ENCODE peak calls at places on chromosomes 4 and X, in four cellular contexts. One of them, this sample, is unnamed. For H3K4me1, the result is how much of the 10 kb centered on the place peaks cover.

GRCh38 chrX:146854281-146854680 is 39.7 kb upstream of the CXorf51A start:
- DNase-seq in fibroblast of lung: no peak
- DNase-seq in HCT116: no peak
- DNase-seq in neuronal stem cell: no peak
- DNase-seq in this sample: no peak

GRCh38 chr4:118918388-118918787 is 29.7 kb downstream of the SYNPO2 start:
- DNase-seq in fibroblast of lung: peak
- DNase-seq in HCT116: no peak
- DNase-seq in neuronal stem cell: no peak
- DNase-seq in this sample: peak

GRCh38 chr4:156764145-156764544 is 207.5 kb downstream of the PDGFC start:
- DNase-seq in fibroblast of lung: no peak
- DNase-seq in HCT116: no peak
- DNase-seq in neuronal stem cell: no peak
- DNase-seq in this sample: peak

GRCh38 chrX:103310592-103311400 is at the start of gene BEX2:
- DNase-seq in fibroblast of lung: peak
- DNase-seq in HCT116: peak
- DNase-seq in neuronal stem cell: peak
- DNase-seq in this sample: peak

GRCh38 chr4:153233761-153234371 is 29.6 kb downstream of the TRIM2 start:
- DNase-seq in fibroblast of lung: peak
- DNase-seq in HCT116: peak
- DNase-seq in neuronal stem cell: no peak
- DNase-seq in this sample: peak

GRCh38 chrX:32804034-32804433 is 407.3 kb downstream of the DMD start:
- DNase-seq in fibroblast of lung: no peak
- DNase-seq in HCT116: no peak
- DNase-seq in neuronal stem cell: no peak
- DNase-seq in this sample: no peak

GRCh38 chrX:119981286-119982070 is 37.9 kb upstream of the NKAP start:
- DNase-seq in fibroblast of lung: peak
- DNase-seq in HCT116: peak
- DNase-seq in neuronal stem cell: no peak
- DNase-seq in this sample: peak

GRCh38 chrX:25158635-25159034 is 142.9 kb upstream of the ARX start:
- DNase-seq in fibroblast of lung: peak
- DNase-seq in HCT116: no peak
- DNase-seq in neuronal stem cell: no peak
- DNase-seq in this sample: peak

GRCh38 chr4:108483077-108483476 is 137.3 kb upstream of the RPL34 start:
- DNase-seq in fibroblast of lung: no peak
- DNase-seq in HCT116: no peak
- DNase-seq in neuronal stem cell: no peak
- DNase-seq in this sample: no peak

GRCh38 chr4:54971474-54971950 is 153.9 kb downstream of the KDR start:
- DNase-seq in fibroblast of lung: peak
- DNase-seq in HCT116: peak
- DNase-seq in neuronal stem cell: peak
- DNase-seq in this sample: peak

GRCh38 chr4:185711764-185712163 is 100.2 kb downstream of the SORBS2 start:
- DNase-seq in fibroblast of lung: no peak
- DNase-seq in HCT116: no peak
- DNase-seq in neuronal stem cell: no peak
- DNase-seq in this sample: no peak

GRCh38 chr4:143405197-143405730 is 68.6 kb downstream of the GAB1 start:
- DNase-seq in fibroblast of lung: no peak
- DNase-seq in HCT116: no peak
- DNase-seq in neuronal stem cell: no peak
- DNase-seq in this sample: no peak

GRCh38 chrX:12903646-12904045 is 2.8 kb upstream of the TLR8 start:
- DNase-seq in fibroblast of lung: peak
- DNase-seq in HCT116: no peak
- DNase-seq in neuronal stem cell: no peak
- DNase-seq in this sample: peak

GRCh38 chr4:122958505-122958904 is 36.1 kb upstream of the NUDT6 start:
- DNase-seq in fibroblast of lung: no peak
- DNase-seq in HCT116: no peak
- DNase-seq in neuronal stem cell: no peak
- DNase-seq in this sample: no peak

GRCh38 chr4:185638548-185639301 is 103.4 kb upstream of the PDLIM3 start:
- DNase-seq in fibroblast of lung: no peak
- DNase-seq in HCT116: no peak
- DNase-seq in neuronal stem cell: no peak
- DNase-seq in this sample: peak

GRCh38 chr4:185716008-185716976 is 95.7 kb downstream of the SORBS2 start:
- DNase-seq in fibroblast of lung: no peak
- DNase-seq in HCT116: no peak
- DNase-seq in neuronal stem cell: no peak
- DNase-seq in this sample: no peak

GRCh38 chrX:48458711-48459110 is 11.3 kb downstream of the SLC38A5 start:
- DNase-seq in fibroblast of lung: no peak
- DNase-seq in HCT116: no peak
- DNase-seq in neuronal stem cell: no peak
- DNase-seq in this sample: no peak

GRCh38 chrX:23954396-23954795 is 46.6 kb downstream of the CXorf58 start:
- DNase-seq in fibroblast of lung: no peak
- DNase-seq in HCT116: no peak
- DNase-seq in neuronal stem cell: no peak
- DNase-seq in this sample: no peak

GRCh38 chr4:176205299-176205698 is 9.9 kb upstream of the SPATA4 start:
- DNase-seq in fibroblast of lung: no peak
- DNase-seq in HCT116: no peak
- DNase-seq in neuronal stem cell: no peak
- DNase-seq in this sample: no peak

GRCh38 chr4:26052663-26053534 is 138.9 kb downstream of the SMIM20 start:
- DNase-seq in fibroblast of lung: no peak
- DNase-seq in HCT116: no peak
- DNase-seq in neuronal stem cell: no peak
- DNase-seq in this sample: no peak

GRCh38 chr4:119103263-119103662 is 32.4 kb upstream of the MYOZ2 start:
- DNase-seq in fibroblast of lung: peak
- DNase-seq in HCT116: peak
- DNase-seq in neuronal stem cell: no peak
- DNase-seq in this sample: peak

GRCh38 chrX:19705196-19705769 is 182.1 kb downstream of the SH3KBP1 start:
- DNase-seq in fibroblast of lung: peak
- DNase-seq in HCT116: no peak
- DNase-seq in neuronal stem cell: no peak
- DNase-seq in this sample: peak

GRCh38 chr4:100042711-100043110 is 92.6 kb upstream of the H2AZ1 start:
- DNase-seq in fibroblast of lung: no peak
- DNase-seq in HCT116: no peak
- DNase-seq in neuronal stem cell: no peak
- DNase-seq in this sample: no peak

GRCh38 chr4:15197005-15197404 is 194.7 kb downstream of the CPEB2 start:
- DNase-seq in fibroblast of lung: peak
- DNase-seq in HCT116: no peak
- DNase-seq in neuronal stem cell: peak
- DNase-seq in this sample: peak

GRCh38 chr4:13857397-13857796 is 229.9 kb upstream of the BOD1L1 start:
- DNase-seq in fibroblast of lung: no peak
- DNase-seq in HCT116: no peak
- DNase-seq in neuronal stem cell: no peak
- DNase-seq in this sample: no peak

GRCh38 chr4:114132830-114133229 is 153.4 kb upstream of the ARSJ start:
- DNase-seq in fibroblast of lung: no peak
- DNase-seq in HCT116: no peak
- DNase-seq in neuronal stem cell: no peak
- DNase-seq in this sample: peak

GRCh38 chrX:112769034-112769433 is 71.6 kb downstream of the AMOT start:
- DNase-seq in fibroblast of lung: no peak
- DNase-seq in HCT116: no peak
- DNase-seq in neuronal stem cell: no peak
- DNase-seq in this sample: peak

GRCh38 chr4:56414135-56414675 is 21.2 kb downstream of the PPAT start:
- DNase-seq in fibroblast of lung: peak
- DNase-seq in HCT116: no peak
- DNase-seq in neuronal stem cell: no peak
- DNase-seq in this sample: peak

GRCh38 chrX:21509912-21510311 is 135.7 kb downstream of the CNKSR2 start:
- DNase-seq in fibroblast of lung: peak
- DNase-seq in HCT116: no peak
- DNase-seq in neuronal stem cell: no peak
- DNase-seq in this sample: peak

GRCh38 chr4:49032440-49033161 is 46.5 kb downstream of the CWH43 start:
- DNase-seq in fibroblast of lung: no peak
- DNase-seq in HCT116: peak
- DNase-seq in neuronal stem cell: no peak
- DNase-seq in this sample: peak

GRCh38 chr4:124044867-124045266 is 648.3 kb downstream of the SPRY1 start:
- DNase-seq in fibroblast of lung: no peak
- DNase-seq in HCT116: no peak
- DNase-seq in neuronal stem cell: no peak
- DNase-seq in this sample: no peak

GRCh38 chr4:155608231-155608885 is 58.3 kb upstream of the GUCY1A1 start:
- DNase-seq in fibroblast of lung: peak
- DNase-seq in HCT116: no peak
- DNase-seq in neuronal stem cell: no peak
- DNase-seq in this sample: peak
- H2AFZ ChIP-seq in fibroblast of lung: peak
- H2AFZ ChIP-seq in HCT116: no peak
- H2AFZ ChIP-seq in neuronal stem cell: no peak
- H2AFZ ChIP-seq in this sample: no peak

DNA sequence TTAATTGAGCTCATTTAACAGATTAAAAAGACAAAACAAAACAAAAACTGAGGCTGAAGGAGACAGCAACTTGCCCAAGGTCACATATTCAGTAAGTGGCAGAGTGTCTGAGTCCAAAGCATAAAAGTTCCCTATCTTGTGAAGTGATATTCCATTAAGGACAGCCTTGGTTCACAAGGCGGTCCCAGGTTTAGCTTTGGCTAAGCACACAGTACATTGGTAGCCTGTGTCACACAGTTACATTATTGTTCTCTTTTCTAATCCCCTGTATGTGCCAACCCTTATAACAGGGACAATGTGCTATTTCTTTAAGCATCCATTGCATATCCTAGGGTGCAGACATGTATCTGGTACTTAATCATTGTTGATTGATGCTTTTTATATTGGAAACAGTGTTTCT is 139.9 kb downstream of the NPNT start:
- DNase-seq in fibroblast of lung: no peak
- DNase-seq in HCT116: no peak
- DNase-seq in neuronal stem cell: no peak
- DNase-seq in this sample: no peak
- H3K4me1 ChIP-seq in fibroblast of lung: under half
- H3K4me1 ChIP-seq in HCT116: under half
- H3K4me1 ChIP-seq in neuronal stem cell: under half
- H3K4me1 ChIP-seq in this sample: under half

GRCh38 chrX:16076834-16077233 is 46.5 kb upstream of the GRPR start:
- DNase-seq in fibroblast of lung: no peak
- DNase-seq in HCT116: no peak
- DNase-seq in neuronal stem cell: no peak
- DNase-seq in this sample: no peak

GRCh38 chrX:16081357-16081756 is 42.0 kb upstream of the GRPR start:
- DNase-seq in fibroblast of lung: no peak
- DNase-seq in HCT116: no peak
- DNase-seq in neuronal stem cell: no peak
- DNase-seq in this sample: no peak

GRCh38 chrX:16077811-16078210 is 45.6 kb upstream of the GRPR start:
- DNase-seq in fibroblast of lung: no peak
- DNase-seq in HCT116: no peak
- DNase-seq in neuronal stem cell: no peak
- DNase-seq in this sample: no peak

GRCh38 chrX:16087081-16087480 is 36.3 kb upstream of the GRPR start:
- DNase-seq in fibroblast of lung: peak
- DNase-seq in HCT116: no peak
- DNase-seq in neuronal stem cell: no peak
- DNase-seq in this sample: no peak

DNA sequence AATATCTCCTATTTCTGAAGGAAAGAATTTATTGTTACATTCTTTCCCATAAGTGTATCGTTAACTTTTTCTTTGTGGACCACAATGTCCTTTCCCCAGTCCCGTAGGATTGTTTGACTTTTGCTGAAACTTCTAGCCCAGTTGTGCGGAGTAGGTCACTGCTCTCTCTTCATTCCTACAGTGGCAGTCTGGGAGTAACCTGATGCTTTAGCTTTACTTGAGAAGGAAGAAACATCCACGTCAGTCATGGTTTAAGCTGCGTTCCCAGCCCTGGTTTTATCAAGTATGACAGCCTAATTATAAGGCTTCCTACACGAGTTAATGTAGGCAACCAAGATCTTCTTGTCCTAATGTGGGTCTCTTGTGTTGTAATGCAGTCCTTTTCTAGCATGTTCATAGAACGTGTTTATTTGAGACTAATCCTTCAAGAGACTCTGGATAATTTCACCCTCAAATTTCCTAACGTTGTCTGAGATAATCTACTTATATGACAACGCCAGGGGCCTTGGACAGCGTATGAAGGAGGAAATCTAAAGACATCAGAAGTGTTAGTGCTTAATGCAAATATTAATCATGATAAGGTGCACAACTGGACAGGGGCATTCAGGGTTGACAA is 40.8 kb upstream of the GRPR start:
- DNase-seq in fibroblast of lung: no peak
- DNase-seq in HCT116: no peak
- DNase-seq in neuronal stem cell: no peak
- DNase-seq in this sample: no peak
- H2AFZ ChIP-seq in fibroblast of lung: no peak
- H2AFZ ChIP-seq in HCT116: no peak
- H2AFZ ChIP-seq in neuronal stem cell: no peak
- H2AFZ ChIP-seq in this sample: no peak

GRCh38 chr4:1721666-1722550 is 587 bp downstream of the TACC3 start:
- DNase-seq in fibroblast of lung: no peak
- DNase-seq in HCT116: no peak
- DNase-seq in neuronal stem cell: no peak
- DNase-seq in this sample: peak
- H3K4me1 ChIP-seq in fibroblast of lung: under half
- H3K4me1 ChIP-seq in HCT116: under half
- H3K4me1 ChIP-seq in neuronal stem cell: under half
- H3K4me1 ChIP-seq in this sample: under half

This sample was measured in GM23248.